ENCODE peak calls at places on chromosomes 5 and 9, in ten cellular contexts. One of them, this sample, is unnamed.

GRCh38 chr5:74660146-74660545 is 19.6 kb upstream of the ENC1 start:
- DNase-seq in NCI-H510A treated with DMSO at 0.1 percent for 48 hours: no peak
- DNase-seq in effector CD4-positive, alpha-beta T cell: no peak
- DNase-seq in SK-N-SH: no peak
- DNase-seq in activated CD8-positive, alpha-beta T cell treated with anti-CD3 and anti-CD28 coated beads for 36 hours: no peak
- DNase-seq in cardiac fibroblast: peak
- DNase-seq in mesendoderm: no peak
- DNase-seq in uterus: no peak
- DNase-seq in fibroblast of gingiva: no peak
- DNase-seq in kidney tubule cell: peak
- DNase-seq in this sample: peak

GRCh38 chr9:17230646-17231045 is 95.8 kb downstream of the CNTLN start:
- DNase-seq in NCI-H510A treated with DMSO at 0.1 percent for 48 hours: no peak
- DNase-seq in effector CD4-positive, alpha-beta T cell: no peak
- DNase-seq in SK-N-SH: no peak
- DNase-seq in activated CD8-positive, alpha-beta T cell treated with anti-CD3 and anti-CD28 coated beads for 36 hours: no peak
- DNase-seq in cardiac fibroblast: no peak
- DNase-seq in mesendoderm: no peak
- DNase-seq in uterus: no peak
- DNase-seq in fibroblast of gingiva: no peak
- DNase-seq in kidney tubule cell: peak
- DNase-seq in this sample: no peak

GRCh38 chr9:79559501-79560181 is 12.1 kb upstream of the TLE4 start:
- DNase-seq in NCI-H510A treated with DMSO at 0.1 percent for 48 hours: peak
- DNase-seq in effector CD4-positive, alpha-beta T cell: no peak
- DNase-seq in SK-N-SH: peak
- DNase-seq in activated CD8-positive, alpha-beta T cell treated with anti-CD3 and anti-CD28 coated beads for 36 hours: no peak
- DNase-seq in cardiac fibroblast: no peak
- DNase-seq in mesendoderm: no peak
- DNase-seq in uterus: no peak
- DNase-seq in fibroblast of gingiva: no peak
- DNase-seq in kidney tubule cell: no peak
- DNase-seq in this sample: no peak

GRCh38 chr5:139103762-139104161 is 94.4 kb downstream of the SIL1 start:
- DNase-seq in NCI-H510A treated with DMSO at 0.1 percent for 48 hours: no peak
- DNase-seq in effector CD4-positive, alpha-beta T cell: no peak
- DNase-seq in SK-N-SH: no peak
- DNase-seq in activated CD8-positive, alpha-beta T cell treated with anti-CD3 and anti-CD28 coated beads for 36 hours: no peak
- DNase-seq in cardiac fibroblast: no peak
- DNase-seq in mesendoderm: no peak
- DNase-seq in uterus: no peak
- DNase-seq in fibroblast of gingiva: no peak
- DNase-seq in kidney tubule cell: no peak
- DNase-seq in this sample: no peak

GRCh38 chr5:115423541-115423940 is 121.0 kb downstream of the FEM1C start:
- DNase-seq in NCI-H510A treated with DMSO at 0.1 percent for 48 hours: no peak
- DNase-seq in effector CD4-positive, alpha-beta T cell: no peak
- DNase-seq in SK-N-SH: no peak
- DNase-seq in activated CD8-positive, alpha-beta T cell treated with anti-CD3 and anti-CD28 coated beads for 36 hours: no peak
- DNase-seq in cardiac fibroblast: peak
- DNase-seq in mesendoderm: no peak
- DNase-seq in uterus: peak
- DNase-seq in fibroblast of gingiva: no peak
- DNase-seq in kidney tubule cell: peak
- DNase-seq in this sample: peak

GRCh38 chr9:121289554-121290370 is 21.8 kb downstream of the GSN start:
- DNase-seq in NCI-H510A treated with DMSO at 0.1 percent for 48 hours: no peak
- DNase-seq in effector CD4-positive, alpha-beta T cell: no peak
- DNase-seq in SK-N-SH: no peak
- DNase-seq in activated CD8-positive, alpha-beta T cell treated with anti-CD3 and anti-CD28 coated beads for 36 hours: no peak
- DNase-seq in cardiac fibroblast: no peak
- DNase-seq in mesendoderm: no peak
- DNase-seq in uterus: no peak
- DNase-seq in fibroblast of gingiva: no peak
- DNase-seq in kidney tubule cell: no peak
- DNase-seq in this sample: no peak

GRCh38 chr9:111399211-111399739 is 69.3 kb upstream of the OR2K2 start:
- DNase-seq in NCI-H510A treated with DMSO at 0.1 percent for 48 hours: no peak
- DNase-seq in effector CD4-positive, alpha-beta T cell: no peak
- DNase-seq in SK-N-SH: no peak
- DNase-seq in activated CD8-positive, alpha-beta T cell treated with anti-CD3 and anti-CD28 coated beads for 36 hours: no peak
- DNase-seq in cardiac fibroblast: no peak
- DNase-seq in mesendoderm: no peak
- DNase-seq in uterus: no peak
- DNase-seq in fibroblast of gingiva: no peak
- DNase-seq in kidney tubule cell: no peak
- DNase-seq in this sample: no peak

GRCh38 chr9:38686923-38687322 is 33.0 kb downstream of the FAM240B start:
- DNase-seq in NCI-H510A treated with DMSO at 0.1 percent for 48 hours: no peak
- DNase-seq in effector CD4-positive, alpha-beta T cell: no peak
- DNase-seq in SK-N-SH: no peak
- DNase-seq in activated CD8-positive, alpha-beta T cell treated with anti-CD3 and anti-CD28 coated beads for 36 hours: no peak
- DNase-seq in cardiac fibroblast: no peak
- DNase-seq in mesendoderm: peak
- DNase-seq in uterus: no peak
- DNase-seq in fibroblast of gingiva: no peak
- DNase-seq in kidney tubule cell: no peak
- DNase-seq in this sample: no peak

GRCh38 chr5:72066658-72067057 is 40.6 kb upstream of the MAP1B start:
- DNase-seq in NCI-H510A treated with DMSO at 0.1 percent for 48 hours: no peak
- DNase-seq in effector CD4-positive, alpha-beta T cell: no peak
- DNase-seq in SK-N-SH: no peak
- DNase-seq in activated CD8-positive, alpha-beta T cell treated with anti-CD3 and anti-CD28 coated beads for 36 hours: no peak
- DNase-seq in cardiac fibroblast: peak
- DNase-seq in mesendoderm: peak
- DNase-seq in uterus: no peak
- DNase-seq in fibroblast of gingiva: peak
- DNase-seq in kidney tubule cell: peak
- DNase-seq in this sample: peak

GRCh38 chr5:16992006-16992405 is 55.9 kb upstream of the MYO10 start:
- DNase-seq in NCI-H510A treated with DMSO at 0.1 percent for 48 hours: no peak
- DNase-seq in effector CD4-positive, alpha-beta T cell: no peak
- DNase-seq in SK-N-SH: no peak
- DNase-seq in activated CD8-positive, alpha-beta T cell treated with anti-CD3 and anti-CD28 coated beads for 36 hours: no peak
- DNase-seq in cardiac fibroblast: peak
- DNase-seq in mesendoderm: no peak
- DNase-seq in uterus: no peak
- DNase-seq in fibroblast of gingiva: no peak
- DNase-seq in kidney tubule cell: peak
- DNase-seq in this sample: peak

GRCh38 chr5:169628891-169629290 is 8.2 kb upstream of the DOCK2 start:
- DNase-seq in NCI-H510A treated with DMSO at 0.1 percent for 48 hours: no peak
- DNase-seq in effector CD4-positive, alpha-beta T cell: no peak
- DNase-seq in SK-N-SH: no peak
- DNase-seq in activated CD8-positive, alpha-beta T cell treated with anti-CD3 and anti-CD28 coated beads for 36 hours: no peak
- DNase-seq in cardiac fibroblast: peak
- DNase-seq in mesendoderm: no peak
- DNase-seq in uterus: no peak
- DNase-seq in fibroblast of gingiva: peak
- DNase-seq in kidney tubule cell: peak
- DNase-seq in this sample: peak

GRCh38 chr9:137114613-137115393 is at the start of gene DPP7:
- DNase-seq in NCI-H510A treated with DMSO at 0.1 percent for 48 hours: peak
- DNase-seq in effector CD4-positive, alpha-beta T cell: peak
- DNase-seq in SK-N-SH: peak
- DNase-seq in activated CD8-positive, alpha-beta T cell treated with anti-CD3 and anti-CD28 coated beads for 36 hours: peak
- DNase-seq in cardiac fibroblast: peak
- DNase-seq in mesendoderm: no peak
- DNase-seq in uterus: peak
- DNase-seq in fibroblast of gingiva: peak
- DNase-seq in kidney tubule cell: peak
- DNase-seq in this sample: no peak

GRCh38 chr5:35430381-35431162 is 187.1 kb upstream of the SPEF2 start:
- DNase-seq in NCI-H510A treated with DMSO at 0.1 percent for 48 hours: no peak
- DNase-seq in effector CD4-positive, alpha-beta T cell: no peak
- DNase-seq in SK-N-SH: no peak
- DNase-seq in activated CD8-positive, alpha-beta T cell treated with anti-CD3 and anti-CD28 coated beads for 36 hours: no peak
- DNase-seq in cardiac fibroblast: no peak
- DNase-seq in mesendoderm: peak
- DNase-seq in uterus: no peak
- DNase-seq in fibroblast of gingiva: no peak
- DNase-seq in kidney tubule cell: peak
- DNase-seq in this sample: peak

GRCh38 chr9:88075966-88076285 is 62.3 kb downstream of the SPATA31C2 start:
- DNase-seq in NCI-H510A treated with DMSO at 0.1 percent for 48 hours: no peak
- DNase-seq in effector CD4-positive, alpha-beta T cell: no peak
- DNase-seq in SK-N-SH: no peak
- DNase-seq in activated CD8-positive, alpha-beta T cell treated with anti-CD3 and anti-CD28 coated beads for 36 hours: no peak
- DNase-seq in cardiac fibroblast: no peak
- DNase-seq in mesendoderm: no peak
- DNase-seq in uterus: no peak
- DNase-seq in fibroblast of gingiva: no peak
- DNase-seq in kidney tubule cell: no peak
- DNase-seq in this sample: peak